ENCODE peak calls at places on chromosomes 2 and 18, in eight cellular contexts. W is right cardiac atrium; O is upper lobe of right lung; T is CD8-positive, alpha-beta T cell; H is fibroblast of lung; P is AG04450; F is adrenal gland; A is coronary artery. U is an unnamed sample.

GRCh38 chr18:36297419-36298112 is at the start of gene FHOD3:
- DNase-seq in W (peak), O (peak), T (no peak), H (peak), P (no peak), F (peak), A (no peak), U (no peak)

GRCh38 chr2:232363784-232364615 is 14.6 kb upstream of the ALPP start:
- DNase-seq in W (no peak), O (peak), T (no peak), H (no peak), P (no peak), F (no peak), A (no peak), U (no peak)

GRCh38 chr2:235493775-235494715 is at the start of gene AGAP1:
- DNase-seq in W (peak), O (peak), T (no peak), H (peak), P (peak), F (peak), A (peak), U (peak)

GRCh38 chr18:23498062-23498582 is 5.2 kb upstream of the RMC1 start:
- DNase-seq in W (no peak), O (no peak), T (no peak), H (no peak), P (no peak), F (no peak), A (no peak), U (no peak)

GRCh38 chr18:36212301-36212977 is 25.1 kb downstream of the MOCOS start:
- DNase-seq in W (peak), O (no peak), T (no peak), H (peak), P (no peak), F (no peak), A (no peak), U (no peak)

GRCh38 chr2:53475320-53475719 is 292.3 kb upstream of the CHAC2 start:
- DNase-seq in W (no peak), O (no peak), T (no peak), H (peak), P (no peak), F (no peak), A (no peak), U (peak)

GRCh38 chr2:84395819-84396218 is 63.3 kb downstream of the SUCLG1 start:
- DNase-seq in W (no peak), O (no peak), T (no peak), H (peak), P (peak), F (no peak), A (no peak), U (peak)

GRCh38 chr18:57466745-57467144 is 31.6 kb downstream of the ONECUT2 start:
- DNase-seq in W (no peak), O (no peak), T (no peak), H (no peak), P (no peak), F (no peak), A (no peak), U (no peak)

GRCh38 chr2:144453039-144453336 is 66.9 kb downstream of the ZEB2 start:
- DNase-seq in W (no peak), O (no peak), T (no peak), H (peak), P (no peak), F (no peak), A (no peak), U (peak)

GRCh38 chr2:26767894-26768487 is 3.9 kb downstream of the SLC35F6 start:
- DNase-seq in W (no peak), O (no peak), T (no peak), H (no peak), P (no peak), F (no peak), A (no peak), U (no peak)

DNA sequence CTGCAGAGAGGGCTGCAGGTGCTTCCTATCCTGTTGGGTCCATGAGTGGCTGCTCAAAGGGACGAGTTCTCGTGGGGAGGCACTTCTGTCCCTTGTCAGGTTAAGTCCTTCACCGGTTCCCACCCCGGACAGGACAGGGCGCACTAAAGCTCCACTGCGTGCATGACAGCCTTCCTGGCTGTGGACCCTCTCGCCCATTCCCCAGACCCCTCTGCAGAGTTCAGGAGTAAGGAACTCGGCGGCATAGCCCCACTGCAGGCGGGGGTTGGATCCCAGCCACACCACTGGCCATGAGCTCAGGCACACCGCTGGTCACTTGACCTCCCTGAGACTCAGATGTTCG is 147.5 kb upstream of the ID2 start:
- DNase-seq in W (no peak), O (no peak), T (no peak), H (no peak), P (no peak), F (no peak), A (no peak), U (no peak)
- H3K27ac ChIP-seq in W (no peak), O (peak), T (no peak), H (no peak), P (no peak), F (no peak), A (peak), U (no peak)

DNA sequence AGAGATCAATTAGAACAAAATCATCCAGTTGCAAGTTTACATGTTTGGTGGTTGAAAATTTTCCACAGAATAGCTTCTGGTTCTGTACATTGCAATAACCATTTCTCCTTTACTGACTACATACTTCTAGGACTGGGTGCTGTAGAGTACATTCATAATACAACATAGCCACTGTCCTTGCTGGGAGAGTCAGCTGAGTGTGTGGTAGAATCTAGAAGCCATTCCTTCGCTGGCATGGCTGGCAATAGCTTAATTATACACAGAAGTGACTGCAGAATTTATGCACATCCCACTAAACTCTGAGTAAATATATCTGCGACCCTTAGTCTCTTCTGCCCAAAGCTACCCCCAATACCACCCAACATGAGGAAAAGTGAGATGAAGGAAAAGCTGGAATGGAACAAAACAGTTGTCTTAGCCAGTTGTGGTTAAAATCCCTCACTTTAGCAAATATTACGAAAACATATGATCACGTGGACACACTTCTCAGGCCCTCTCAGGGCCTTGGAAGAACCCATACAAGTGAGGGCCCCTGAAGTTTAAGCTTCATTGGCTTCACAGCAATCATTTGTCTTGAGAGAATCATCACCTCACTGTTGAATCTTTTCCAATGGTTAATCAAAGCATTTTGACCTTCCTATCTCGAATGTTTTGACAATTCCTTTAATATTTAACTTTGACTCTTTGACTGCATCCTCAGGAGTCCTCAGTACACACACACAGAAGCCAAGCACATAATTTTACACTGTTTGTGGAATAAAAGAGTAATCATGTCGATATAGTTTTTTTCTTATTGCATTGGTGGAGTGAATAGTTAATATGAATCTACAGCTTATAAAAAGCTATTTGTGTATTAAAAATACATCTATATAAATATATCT is 225.1 kb downstream of the ZNF385B start:
- DNase-seq in W (no peak), O (no peak), T (no peak), H (no peak), P (no peak), F (no peak), A (no peak), U (no peak)
- H3K27ac ChIP-seq in W (peak), O (no peak), T (no peak), H (no peak), P (no peak), F (no peak), A (no peak), U (no peak)

GRCh38 chr2:54524236-54524991 is 68.3 kb downstream of the SPTBN1 start:
- DNase-seq in W (no peak), O (no peak), T (no peak), H (peak), P (no peak), F (peak), A (no peak), U (peak)

GRCh38 chr2:54522624-54523281 is 66.6 kb downstream of the SPTBN1 start:
- DNase-seq in W (no peak), O (peak), T (peak), H (peak), P (no peak), F (peak), A (no peak), U (peak)

GRCh38 chr2:54526226-54526879 is 70.2 kb downstream of the SPTBN1 start:
- DNase-seq in W (no peak), O (no peak), T (no peak), H (no peak), P (no peak), F (no peak), A (no peak), U (no peak)

GRCh38 chr2:54523336-54523959 is 67.3 kb downstream of the SPTBN1 start:
- DNase-seq in W (no peak), O (no peak), T (no peak), H (no peak), P (no peak), F (no peak), A (no peak), U (no peak)

GRCh38 chr2:54525321-54525720 is 69.2 kb downstream of the SPTBN1 start:
- DNase-seq in W (no peak), O (no peak), T (no peak), H (no peak), P (no peak), F (no peak), A (no peak), U (no peak)
- H3K27ac ChIP-seq in W (peak), O (peak), T (no peak), H (no peak), P (no peak), F (no peak), A (no peak), U (peak)

GRCh38 chr2:61340242-61340641 is 130.6 kb downstream of the USP34 start:
- DNase-seq in W (no peak), O (no peak), T (no peak), H (peak), P (peak), F (no peak), A (no peak), U (peak)

GRCh38 chr2:61338447-61338846 is 132.4 kb downstream of the USP34 start:
- DNase-seq in W (no peak), O (no peak), T (no peak), H (no peak), P (no peak), F (no peak), A (no peak), U (no peak)

GRCh38 chr2:61343141-61343540 is 127.7 kb downstream of the USP34 start:
- DNase-seq in W (no peak), O (no peak), T (no peak), H (no peak), P (no peak), F (no peak), A (no peak), U (no peak)
- H3K27ac ChIP-seq in W (no peak), O (no peak), T (no peak), H (no peak), P (no peak), F (no peak), A (no peak), U (no peak)

GRCh38 chr2:241379481-241380480 is 23.7 kb downstream of the FARP2 start:
- DNase-seq in W (no peak), O (no peak), T (no peak), H (peak), P (no peak), F (no peak), A (no peak), U (no peak)
- H3K27ac ChIP-seq in W (peak), O (peak), T (no peak), H (peak), P (peak), F (no peak), A (peak), U (peak)

GRCh38 chr2:210503622-210504300 is 27.2 kb upstream of the LANCL1 start:
- DNase-seq in W (no peak), O (no peak), T (no peak), H (peak), P (no peak), F (no peak), A (no peak), U (no peak)
- H3K27ac ChIP-seq in W (no peak), O (no peak), T (no peak), H (no peak), P (no peak), F (no peak), A (no peak), U (no peak)

U was measured in brain microvascular endothelial cell.